ENCODE peak calls at places on chromosome 14, in six cellular contexts. One of them, this sample, is unnamed.

GRCh38 chr14:71574976-71575375 is 357.3 kb upstream of the RGS6 start:
- DNase-seq in adrenal gland: no peak
- DNase-seq in tibial artery: no peak
- DNase-seq in IMR-90: peak; percentile 92
- DNase-seq in heart right ventricle: no peak
- DNase-seq in Peyer's patch: no peak
- DNase-seq in this sample: no peak

GRCh38 chr14:73209943-73210342 is 27.4 kb upstream of the PAPLN start:
- DNase-seq in heart right ventricle: no peak
- DNase-seq in Peyer's patch: no peak
- DNase-seq in adrenal gland: no peak
- DNase-seq in tibial artery: no peak
- DNase-seq in IMR-90: peak; percentile 67
- DNase-seq in this sample: no peak

GRCh38 chr14:56501909-56502530 is 77.6 kb upstream of the TMEM260 start:
- DNase-seq in IMR-90: no peak
- DNase-seq in adrenal gland: no peak
- DNase-seq in tibial artery: no peak
- DNase-seq in Peyer's patch: no peak
- DNase-seq in heart right ventricle: no peak
- DNase-seq in this sample: no peak

GRCh38 chr14:42571991-42572390 is 965.3 kb downstream of the LRFN5 start:
- DNase-seq in IMR-90: no peak
- DNase-seq in heart right ventricle: no peak
- DNase-seq in adrenal gland: no peak
- DNase-seq in Peyer's patch: no peak
- DNase-seq in tibial artery: no peak
- DNase-seq in this sample: no peak

GRCh38 chr14:75258079-75258802 is 20.4 kb upstream of the FOS start:
- DNase-seq in Peyer's patch: no peak
- DNase-seq in adrenal gland: peak; percentile 55
- DNase-seq in heart right ventricle: no peak
- DNase-seq in tibial artery: peak; percentile 82
- DNase-seq in IMR-90: peak; percentile 59
- DNase-seq in this sample: no peak

GRCh38 chr14:55136241-55136640 is 7.2 kb downstream of the LGALS3 start:
- DNase-seq in IMR-90: peak; percentile 79
- DNase-seq in Peyer's patch: no peak
- DNase-seq in heart right ventricle: no peak
- DNase-seq in adrenal gland: no peak
- DNase-seq in tibial artery: no peak
- DNase-seq in this sample: no peak

GRCh38 chr14:32075636-32076277 is 1.3 kb upstream of the ARHGAP5 start:
- DNase-seq in adrenal gland: peak; percentile 64
- DNase-seq in Peyer's patch: no peak
- DNase-seq in heart right ventricle: peak; percentile 56
- DNase-seq in IMR-90: peak; percentile 2
- DNase-seq in tibial artery: peak; percentile 59
- DNase-seq in this sample: no peak

GRCh38 chr14:35821546-35822411 is 4.4 kb upstream of the BRMS1L start:
- DNase-seq in adrenal gland: no peak
- DNase-seq in tibial artery: no peak
- DNase-seq in heart right ventricle: no peak
- DNase-seq in Peyer's patch: no peak
- DNase-seq in IMR-90: peak; percentile 45
- DNase-seq in this sample: no peak

GRCh38 chr14:51472881-51473280 is 178.8 kb upstream of the FRMD6 start:
- DNase-seq in heart right ventricle: no peak
- DNase-seq in Peyer's patch: no peak
- DNase-seq in IMR-90: no peak
- DNase-seq in adrenal gland: no peak
- DNase-seq in tibial artery: no peak
- DNase-seq in this sample: no peak

GRCh38 chr14:64736271-64737131 is 32.3 kb downstream of the PLEKHG3 start:
- DNase-seq in heart right ventricle: no peak
- DNase-seq in Peyer's patch: peak; percentile 70
- DNase-seq in adrenal gland: no peak
- DNase-seq in tibial artery: no peak
- DNase-seq in IMR-90: no peak
- DNase-seq in this sample: no peak

GRCh38 chr14:67447033-67447381 is 35.0 kb upstream of the PLEK2 start:
- DNase-seq in adrenal gland: no peak
- DNase-seq in IMR-90: no peak
- DNase-seq in tibial artery: no peak
- DNase-seq in heart right ventricle: no peak
- DNase-seq in Peyer's patch: no peak
- DNase-seq in this sample: no peak

GRCh38 chr14:74510211-74510931 is 16.8 kb downstream of the ISCA2 start:
- DNase-seq in heart right ventricle: no peak
- DNase-seq in IMR-90: peak; percentile 67
- DNase-seq in tibial artery: peak; percentile 17
- DNase-seq in Peyer's patch: peak; percentile 28
- DNase-seq in adrenal gland: no peak
- DNase-seq in this sample: no peak

GRCh38 chr14:104196461-104197180 is 58.2 kb downstream of the KIF26A start:
- DNase-seq in heart right ventricle: no peak
- DNase-seq in IMR-90: no peak
- DNase-seq in Peyer's patch: no peak
- DNase-seq in tibial artery: no peak
- DNase-seq in adrenal gland: no peak
- DNase-seq in this sample: no peak

DNA sequence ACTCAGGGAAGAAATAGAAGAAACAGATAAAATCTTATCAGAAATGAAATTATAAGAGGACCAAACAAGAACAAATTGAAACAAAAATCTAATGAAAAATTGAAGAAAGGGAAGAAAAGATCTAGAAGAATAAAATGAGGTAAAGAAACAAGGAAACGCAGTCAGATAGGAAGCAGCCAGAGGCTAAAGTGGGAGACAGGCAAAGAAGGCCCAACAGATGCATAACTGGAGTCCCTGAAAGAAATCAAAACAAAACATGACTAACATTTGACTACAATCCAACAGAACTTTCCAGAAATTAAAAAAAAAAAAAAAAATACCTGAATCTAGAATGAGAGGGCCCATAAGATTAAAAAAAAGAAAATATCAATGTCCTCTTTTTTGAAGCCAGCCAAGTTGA is 65.6 kb downstream of the AMN start:
- DNase-seq in Peyer's patch: no peak
- DNase-seq in heart right ventricle: no peak
- DNase-seq in IMR-90: no peak
- DNase-seq in adrenal gland: no peak
- DNase-seq in tibial artery: no peak
- DNase-seq in this sample: no peak
- TF ChIP-seq CTCF in Peyer's patch: no peak
- TF ChIP-seq CTCF in heart right ventricle: no peak
- TF ChIP-seq CTCF in IMR-90: no peak
- TF ChIP-seq CTCF in adrenal gland: no peak
- TF ChIP-seq CTCF in tibial artery: no peak
- TF ChIP-seq CTCF in this sample: no peak

GRCh38 chr14:69118313-69118712 is 34.6 kb downstream of the DCAF5 start:
- DNase-seq in adrenal gland: no peak
- DNase-seq in heart right ventricle: no peak
- DNase-seq in tibial artery: no peak
- DNase-seq in Peyer's patch: no peak
- DNase-seq in IMR-90: no peak
- DNase-seq in this sample: no peak
- H3K36me3 ChIP-seq in adrenal gland: no peaks in the 10 kb centered on the region
- H3K36me3 ChIP-seq in heart right ventricle: peaks cover 26% of the 10 kb centered on the region
- H3K36me3 ChIP-seq in tibial artery: peaks cover 41% of the 10 kb centered on the region
- H3K36me3 ChIP-seq in Peyer's patch: no peaks in the 10 kb centered on the region
- H3K36me3 ChIP-seq in IMR-90: peaks cover 27% of the 10 kb centered on the region
- H3K36me3 ChIP-seq in this sample: peaks cover 39% of the 10 kb centered on the region

DNA sequence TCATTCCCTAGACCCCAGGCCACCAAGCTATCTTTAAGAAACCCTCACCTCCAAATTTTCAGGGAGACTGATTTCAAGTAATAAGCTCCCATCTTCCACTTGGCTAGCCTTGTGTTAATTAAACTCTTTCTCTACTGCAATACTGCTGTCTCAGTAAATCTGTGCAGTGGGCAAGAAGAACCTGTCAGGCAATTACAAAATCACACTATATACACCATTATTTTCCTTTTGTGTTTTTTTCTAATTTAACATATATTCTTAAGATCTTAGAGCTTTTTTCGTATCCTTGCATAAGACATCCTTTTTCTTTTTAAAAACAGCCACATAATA is 7.7 kb upstream of the GOLGA5 start:
- DNase-seq in IMR-90: no peak
- DNase-seq in Peyer's patch: no peak
- DNase-seq in adrenal gland: no peak
- DNase-seq in tibial artery: no peak
- DNase-seq in heart right ventricle: no peak
- DNase-seq in this sample: no peak
- H3K4me3 ChIP-seq in IMR-90: no peak overlapping the region
- H3K4me3 ChIP-seq in Peyer's patch: no peak overlapping the region
- H3K4me3 ChIP-seq in adrenal gland: no peak overlapping the region
- H3K4me3 ChIP-seq in tibial artery: no peak overlapping the region
- H3K4me3 ChIP-seq in heart right ventricle: no peak overlapping the region
- H3K4me3 ChIP-seq in this sample: no peak overlapping the region

DNA sequence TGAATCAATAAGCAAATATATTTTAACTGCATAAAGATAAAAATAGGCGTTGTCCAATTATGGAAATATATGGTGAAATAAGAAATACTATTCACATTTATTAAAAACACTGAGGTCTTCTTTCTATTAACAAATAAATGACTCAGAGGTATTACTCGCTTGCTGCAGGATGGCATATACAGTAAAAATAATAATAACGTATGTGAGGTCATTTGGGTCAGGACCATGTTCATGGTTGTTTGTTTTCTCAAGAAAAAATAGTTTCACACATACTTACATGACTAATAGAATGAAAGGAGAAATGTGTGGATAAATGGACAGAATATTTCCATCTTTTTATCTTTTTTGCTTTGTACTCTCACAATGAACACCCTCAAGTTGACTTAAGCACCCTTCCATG is 46.5 kb upstream of the RTL1 start:
- DNase-seq in heart right ventricle: no peak
- DNase-seq in tibial artery: no peak
- DNase-seq in IMR-90: peak; percentile 41
- DNase-seq in Peyer's patch: no peak
- DNase-seq in adrenal gland: no peak
- DNase-seq in this sample: no peak
- TF ChIP-seq CTCF in heart right ventricle: no peak
- TF ChIP-seq CTCF in tibial artery: no peak
- TF ChIP-seq CTCF in IMR-90: no peak
- TF ChIP-seq CTCF in Peyer's patch: no peak
- TF ChIP-seq CTCF in adrenal gland: no peak
- TF ChIP-seq CTCF in this sample: no peak

DNA sequence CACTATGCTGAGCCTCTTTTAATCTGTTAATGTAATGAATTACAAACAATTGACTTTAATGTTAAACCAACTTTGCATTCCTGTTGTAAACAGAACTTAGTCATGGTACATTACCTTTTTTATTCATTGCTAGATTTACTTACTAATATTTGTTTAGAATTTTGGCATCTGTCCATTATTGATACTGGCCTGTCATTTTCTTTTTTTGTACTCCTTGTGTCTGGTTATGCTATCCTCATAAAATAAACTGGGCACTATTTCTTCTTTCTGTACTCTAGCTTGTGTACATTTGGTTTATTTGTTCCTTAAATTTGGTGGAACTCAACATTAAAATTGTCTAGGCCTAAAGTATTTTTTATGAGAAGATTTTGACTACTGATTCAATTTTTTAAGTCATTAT is 32.1 kb downstream of the SPATA7 start:
- DNase-seq in Peyer's patch: no peak
- DNase-seq in adrenal gland: no peak
- DNase-seq in heart right ventricle: no peak
- DNase-seq in IMR-90: no peak
- DNase-seq in tibial artery: no peak
- DNase-seq in this sample: no peak
- H3K36me3 ChIP-seq in Peyer's patch: no peaks in the 10 kb centered on the region
- H3K36me3 ChIP-seq in adrenal gland: no peaks in the 10 kb centered on the region
- H3K36me3 ChIP-seq in heart right ventricle: peaks cover 25% of the 10 kb centered on the region
- H3K36me3 ChIP-seq in IMR-90: peaks cover 18% of the 10 kb centered on the region
- H3K36me3 ChIP-seq in tibial artery: peaks cover 57% of the 10 kb centered on the region
- H3K36me3 ChIP-seq in this sample: peaks cover 7% of the 10 kb centered on the region

GRCh38 chr14:68492889-68493288 is 300.0 kb downstream of the ZFP36L1 start:
- DNase-seq in Peyer's patch: no peak
- DNase-seq in heart right ventricle: no peak
- DNase-seq in adrenal gland: no peak
- DNase-seq in IMR-90: no peak
- DNase-seq in tibial artery: no peak
- DNase-seq in this sample: no peak

GRCh38 chr14:68499451-68499850 is 293.4 kb downstream of the ZFP36L1 start:
- DNase-seq in Peyer's patch: no peak
- DNase-seq in IMR-90: no peak
- DNase-seq in tibial artery: no peak
- DNase-seq in heart right ventricle: no peak
- DNase-seq in adrenal gland: no peak
- DNase-seq in this sample: no peak

GRCh38 chr14:68495101-68495637 is 297.7 kb downstream of the ZFP36L1 start:
- DNase-seq in IMR-90: no peak
- DNase-seq in adrenal gland: peak; percentile 23
- DNase-seq in tibial artery: no peak
- DNase-seq in heart right ventricle: no peak
- DNase-seq in Peyer's patch: no peak
- DNase-seq in this sample: no peak

GRCh38 chr14:68497016-68497415 is 295.9 kb downstream of the ZFP36L1 start:
- DNase-seq in tibial artery: no peak
- DNase-seq in Peyer's patch: no peak
- DNase-seq in IMR-90: peak; percentile 19
- DNase-seq in adrenal gland: no peak
- DNase-seq in heart right ventricle: no peak
- DNase-seq in this sample: no peak

GRCh38 chr14:68495638-68496114 is 297.2 kb downstream of the ZFP36L1 start:
- DNase-seq in Peyer's patch: no peak
- DNase-seq in adrenal gland: no peak
- DNase-seq in tibial artery: no peak
- DNase-seq in heart right ventricle: no peak
- DNase-seq in IMR-90: no peak
- DNase-seq in this sample: no peak
- H3K4me3 ChIP-seq in Peyer's patch: no peak overlapping the region
- H3K4me3 ChIP-seq in adrenal gland: no peak overlapping the region
- H3K4me3 ChIP-seq in tibial artery: no peak overlapping the region
- H3K4me3 ChIP-seq in heart right ventricle: no peak overlapping the region
- H3K4me3 ChIP-seq in IMR-90: no peak overlapping the region
- H3K4me3 ChIP-seq in this sample: no peak overlapping the region

GRCh38 chr14:57533214-57533613 is 39.6 kb upstream of the CCDC198 start:
- DNase-seq in heart right ventricle: no peak
- DNase-seq in adrenal gland: peak; percentile 10
- DNase-seq in tibial artery: no peak
- DNase-seq in IMR-90: no peak
- DNase-seq in Peyer's patch: no peak
- DNase-seq in this sample: no peak
- TF ChIP-seq CTCF in heart right ventricle: peak; percentile 37
- TF ChIP-seq CTCF in adrenal gland: peak; percentile 30
- TF ChIP-seq CTCF in tibial artery: peak; percentile 58
- TF ChIP-seq CTCF in IMR-90: peak; percentile 35
- TF ChIP-seq CTCF in Peyer's patch: no peak
- TF ChIP-seq CTCF in this sample: peak; percentile 44

This sample was measured in thoracic aorta.